ENCODE peak calls at places on chromosomes 5 and 9, in ten cellular contexts. D is stomach, E is NB4, U is K562, V is uterus, A is transverse colon, M is adrenal gland, C is HepG2, Z is IMR-90, O is heart left ventricle. J is an unnamed sample.

GRCh38 chr5:129384736-129385135 is 75.4 kb upstream of the ADAMTS19 start:
- DNase-seq in D (no peak), E (no peak), U (no peak), V (no peak), A (no peak), M (no peak), C (no peak), Z (no peak), O (no peak), J (no peak)

GRCh38 chr5:98497391-98497790 is 276.1 kb upstream of the RGMB start:
- DNase-seq in D (no peak), E (no peak), U (no peak), V (no peak), A (no peak), M (no peak), C (no peak), Z (no peak), O (no peak), J (no peak)

GRCh38 chr5:150625831-150626746 is 14.4 kb upstream of the SYNPO start:
- DNase-seq in D (no peak), E (peak; percentile 56), U (no peak), V (no peak), A (no peak), M (no peak), C (no peak), Z (no peak), O (no peak), J (no peak)

GRCh38 chr5:147859962-147860640 is 18.4 kb upstream of the SCGB3A2 start:
- DNase-seq in D (no peak), E (no peak), U (no peak), V (no peak), A (no peak), M (no peak), C (no peak), Z (no peak), O (no peak), J (no peak)

GRCh38 chr9:127522727-127523126 is 71.4 kb downstream of the LRSAM1 start:
- DNase-seq in D (no peak), E (no peak), U (no peak), V (no peak), A (peak; percentile 44), M (no peak), C (no peak), Z (no peak), O (no peak), J (no peak)

GRCh38 chr5:127936439-127936972 is 147.1 kb upstream of the SLC12A2 start:
- DNase-seq in D (no peak), E (no peak), U (no peak), V (no peak), A (no peak), M (no peak), C (no peak), Z (no peak), O (no peak), J (no peak)

GRCh38 chr5:139523635-139524445 is 37.3 kb upstream of the UBE2D2 start:
- DNase-seq in D (no peak), E (no peak), U (no peak), V (no peak), A (peak; percentile 26), M (no peak), C (no peak), Z (no peak), O (no peak), J (no peak)

GRCh38 chr5:178778919-178779318 is 48.5 kb upstream of the ZNF354A start:
- DNase-seq in D (no peak), E (no peak), U (no peak), V (no peak), A (no peak), M (no peak), C (peak; percentile 71), Z (no peak), O (no peak), J (no peak)

GRCh38 chr9:86573886-86574285 is 219.7 kb upstream of the TUT7 start:
- DNase-seq in D (no peak), E (no peak), U (no peak), V (no peak), A (no peak), M (no peak), C (no peak), Z (peak; percentile 53), O (no peak), J (no peak)

GRCh38 chr5:167895899-167896659 is 395.4 kb upstream of the WWC1 start:
- DNase-seq in D (no peak), E (no peak), U (no peak), V (no peak), A (no peak), M (no peak), C (no peak), Z (no peak), O (no peak), J (no peak)

GRCh38 chr5:174327896-174328295 is 282.4 kb downstream of the NSG2 start:
- DNase-seq in D (no peak), E (no peak), U (no peak), V (no peak), A (no peak), M (no peak), C (no peak), Z (no peak), O (no peak), J (no peak)

GRCh38 chr9:113485761-113486115 is 22.2 kb downstream of the RGS3 start:
- DNase-seq in D (no peak), E (no peak), U (no peak), V (no peak), A (no peak), M (no peak), C (no peak), Z (no peak), O (no peak), J (no peak)

GRCh38 chr9:113482991-113483675 is 19.6 kb downstream of the RGS3 start:
- DNase-seq in D (no peak), E (no peak), U (no peak), V (no peak), A (no peak), M (no peak), C (no peak), Z (no peak), O (peak; percentile 8), J (no peak)

GRCh38 chr9:113482341-113482740 is 18.8 kb downstream of the RGS3 start:
- DNase-seq in D (no peak), E (no peak), U (no peak), V (no peak), A (no peak), M (peak; percentile 15), C (no peak), Z (no peak), O (peak; percentile 8), J (no peak)

GRCh38 chr9:113483676-113484257 is 20.2 kb downstream of the RGS3 start:
- DNase-seq in D (no peak), E (no peak), U (no peak), V (no peak), A (no peak), M (no peak), C (no peak), Z (no peak), O (peak; percentile 14), J (no peak)

DNA sequence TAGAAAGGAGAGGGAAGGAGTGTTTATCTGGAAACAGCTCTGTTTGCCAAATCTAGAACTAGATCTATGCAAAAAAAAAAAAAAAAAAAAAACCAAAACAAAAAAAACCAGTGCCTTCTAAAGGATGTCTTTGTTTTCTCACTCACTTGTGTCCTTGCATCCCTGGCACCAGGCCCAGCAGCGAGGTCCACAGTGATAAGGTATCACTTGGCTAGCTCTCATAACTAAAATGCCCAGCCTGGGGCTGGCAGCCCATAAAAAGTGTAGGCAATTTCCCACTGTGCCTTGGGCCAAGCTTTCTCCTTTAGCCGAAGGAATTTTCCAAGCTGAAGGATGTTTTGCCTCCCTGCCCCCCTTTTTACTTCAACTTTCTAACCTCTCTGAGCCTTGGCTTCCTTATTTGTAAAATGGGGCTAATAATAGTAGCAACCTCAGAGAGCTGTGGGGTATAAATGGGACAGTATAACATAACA is 20.8 kb downstream of the RGS3 start:
- DNase-seq in D (peak; percentile 84), E (no peak), U (no peak), V (no peak), A (peak; percentile 18), M (peak; percentile 97), C (peak; percentile 51), Z (peak; percentile 28), O (peak; percentile 82), J (peak; percentile 87)
- TF ChIP-seq POLR2A in D (no peak), E (no peak), U (no peak), V (no peak), A (no peak), M (no peak), C (no peak), Z (no peak), O (no peak), J (no peak)

GRCh38 chr9:99104459-99105151 is at the start of gene TGFBR1:
- DNase-seq in D (peak; percentile 94), E (peak; percentile 96), U (peak; percentile 96), V (peak; percentile 95), A (peak; percentile 94), M (peak; percentile 95), C (peak; percentile 78), Z (peak; percentile 89), O (peak; percentile 96), J (peak; percentile 92)
- TF ChIP-seq POLR2A in D (no peak), E (peak; percentile 69), U (peak; percentile 74), V (peak; percentile 97), A (peak; percentile 42), M (no peak), C (no peak), Z (peak; percentile 93), O (peak; percentile 91), J (peak; percentile 78)

DNA sequence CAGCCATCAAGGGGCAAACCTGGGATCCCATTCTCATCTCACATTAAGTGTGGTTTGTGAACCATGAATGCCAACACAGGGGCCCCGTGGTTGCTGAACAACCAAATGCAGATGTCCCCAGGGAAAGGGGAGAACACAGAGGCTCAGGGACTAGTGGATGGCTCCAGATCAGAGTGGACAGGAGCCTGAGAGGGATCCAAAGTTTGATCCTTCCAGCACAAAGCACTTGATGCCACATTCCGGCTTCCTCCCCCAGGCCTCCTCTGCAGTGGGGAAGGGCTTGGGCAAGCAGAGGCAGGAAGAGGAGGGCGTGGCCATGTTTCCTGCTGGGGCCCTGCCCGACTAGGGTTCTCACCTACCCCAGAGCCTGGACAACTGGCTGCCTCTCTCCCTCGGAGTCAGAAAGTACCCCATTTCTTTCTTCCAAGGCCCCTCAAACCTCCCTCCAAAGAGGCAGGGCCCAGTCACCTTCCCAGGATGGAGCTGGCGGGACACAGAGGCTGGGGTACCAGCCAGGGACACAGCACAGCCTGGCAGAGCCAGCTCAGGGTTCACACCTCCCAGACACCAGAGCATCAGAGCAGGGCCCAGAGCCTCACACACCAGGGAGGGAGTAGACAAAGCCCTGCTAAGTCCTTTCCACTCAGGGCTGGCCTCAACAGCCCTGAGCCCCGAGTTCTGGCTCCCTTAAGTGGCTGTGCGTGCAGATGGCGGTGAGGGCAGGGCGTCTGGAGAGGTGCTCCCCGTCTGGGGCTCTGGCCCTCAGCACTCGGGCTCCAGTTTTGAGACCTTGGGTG is 4.3 kb upstream of the RNF44 start:
- DNase-seq in D (peak; percentile 75), E (peak; percentile 85), U (peak; percentile 87), V (peak; percentile 39), A (peak; percentile 86), M (peak; percentile 72), C (peak; percentile 65), Z (no peak), O (peak; percentile 65), J (no peak)
- TF ChIP-seq POLR2A in D (no peak), E (peak; percentile 26), U (no peak), V (no peak), A (peak; percentile 73), M (no peak), C (no peak), Z (no peak), O (no peak), J (no peak)

GRCh38 chr5:111211341-111211740 is 12.8 kb upstream of the CAMK4 start:
- DNase-seq in D (no peak), E (no peak), U (no peak), V (no peak), A (no peak), M (no peak), C (no peak), Z (no peak), O (no peak), J (no peak)

GRCh38 chr5:111214343-111214742 is 9.8 kb upstream of the CAMK4 start:
- DNase-seq in D (no peak), E (no peak), U (no peak), V (no peak), A (no peak), M (no peak), C (no peak), Z (no peak), O (no peak), J (no peak)
- TF ChIP-seq POLR2A in D (no peak), E (no peak), U (no peak), V (no peak), A (no peak), M (no peak), C (no peak), Z (no peak), O (no peak), J (no peak)